ENCODE peak calls at places on chromosomes 16 and 17, in four cellular contexts. One of them, this sample, is unnamed.

GRCh38 chr17:48016112-48016511 is 21.5 kb downstream of the COPZ2 start:
- DNase-seq in activated T-cell treated with anti-CD3 and anti-CD28 coated beads for 1 hour: no peak
- DNase-seq in small intestine: no peak
- DNase-seq in CD8-positive, alpha-beta memory T cell: no peak
- DNase-seq in this sample: no peak

GRCh38 chr17:71188811-71189492 is 931.9 kb upstream of the SOX9 start:
- DNase-seq in activated T-cell treated with anti-CD3 and anti-CD28 coated beads for 1 hour: no peak
- DNase-seq in small intestine: no peak
- DNase-seq in CD8-positive, alpha-beta memory T cell: no peak
- DNase-seq in this sample: no peak

GRCh38 chr17:81980752-81981239 is 3.4 kb downstream of the ASPSCR1 start:
- DNase-seq in activated T-cell treated with anti-CD3 and anti-CD28 coated beads for 1 hour: no peak
- DNase-seq in small intestine: no peak
- DNase-seq in CD8-positive, alpha-beta memory T cell: no peak
- DNase-seq in this sample: no peak

GRCh38 chr17:5676012-5676411 is 91.7 kb upstream of the NLRP1 start:
- DNase-seq in activated T-cell treated with anti-CD3 and anti-CD28 coated beads for 1 hour: no peak
- DNase-seq in small intestine: no peak
- DNase-seq in CD8-positive, alpha-beta memory T cell: no peak
- DNase-seq in this sample: no peak

GRCh38 chr17:76501827-76502307 is 644 bp upstream of the RHBDF2 start:
- DNase-seq in activated T-cell treated with anti-CD3 and anti-CD28 coated beads for 1 hour: no peak
- DNase-seq in small intestine: no peak
- DNase-seq in CD8-positive, alpha-beta memory T cell: no peak
- DNase-seq in this sample: no peak

GRCh38 chr17:45246861-45247428 is 14.9 kb downstream of the SPATA32 start:
- DNase-seq in activated T-cell treated with anti-CD3 and anti-CD28 coated beads for 1 hour: no peak
- DNase-seq in small intestine: no peak
- DNase-seq in CD8-positive, alpha-beta memory T cell: peak; percentile 89
- DNase-seq in this sample: no peak

GRCh38 chr17:16121915-16122314 is 93.4 kb downstream of the NCOR1 start:
- DNase-seq in activated T-cell treated with anti-CD3 and anti-CD28 coated beads for 1 hour: no peak
- DNase-seq in small intestine: no peak
- DNase-seq in CD8-positive, alpha-beta memory T cell: no peak
- DNase-seq in this sample: no peak

GRCh38 chr16:30032083-30032819 is 1.2 kb upstream of the TLCD3B start:
- DNase-seq in activated T-cell treated with anti-CD3 and anti-CD28 coated beads for 1 hour: peak; percentile 37
- DNase-seq in small intestine: peak; percentile 59
- DNase-seq in CD8-positive, alpha-beta memory T cell: peak; percentile 70
- DNase-seq in this sample: no peak

GRCh38 chr16:55480228-55480655 is 1.2 kb downstream of the MMP2 start:
- DNase-seq in activated T-cell treated with anti-CD3 and anti-CD28 coated beads for 1 hour: no peak
- DNase-seq in small intestine: no peak
- DNase-seq in CD8-positive, alpha-beta memory T cell: no peak
- DNase-seq in this sample: peak; percentile 96

GRCh38 chr16:30748634-30749445 is 615 bp downstream of the PHKG2 start:
- DNase-seq in activated T-cell treated with anti-CD3 and anti-CD28 coated beads for 1 hour: no peak
- DNase-seq in small intestine: peak; percentile 33
- DNase-seq in CD8-positive, alpha-beta memory T cell: peak; percentile 63
- DNase-seq in this sample: no peak

GRCh38 chr17:19574956-19575355 is 41.3 kb downstream of the SLC47A1 start:
- DNase-seq in activated T-cell treated with anti-CD3 and anti-CD28 coated beads for 1 hour: no peak
- DNase-seq in small intestine: no peak
- DNase-seq in CD8-positive, alpha-beta memory T cell: no peak
- DNase-seq in this sample: no peak

GRCh38 chr17:81512984-81513668 is 527 bp upstream of the ACTG1 start:
- DNase-seq in activated T-cell treated with anti-CD3 and anti-CD28 coated beads for 1 hour: peak; percentile 53
- DNase-seq in small intestine: peak; percentile 71
- DNase-seq in CD8-positive, alpha-beta memory T cell: peak; percentile 75
- DNase-seq in this sample: peak; percentile 95

GRCh38 chr16:81684242-81684837 is 94.8 kb upstream of the PLCG2 start:
- DNase-seq in activated T-cell treated with anti-CD3 and anti-CD28 coated beads for 1 hour: no peak
- DNase-seq in small intestine: no peak
- DNase-seq in CD8-positive, alpha-beta memory T cell: no peak
- DNase-seq in this sample: no peak

GRCh38 chr16:56774009-56774408 is 44.1 kb downstream of the NUP93 start:
- DNase-seq in activated T-cell treated with anti-CD3 and anti-CD28 coated beads for 1 hour: no peak
- DNase-seq in small intestine: no peak
- DNase-seq in CD8-positive, alpha-beta memory T cell: no peak
- DNase-seq in this sample: no peak

GRCh38 chr17:41061969-41062368 is 2.1 kb upstream of the KRTAP2-3 start:
- DNase-seq in activated T-cell treated with anti-CD3 and anti-CD28 coated beads for 1 hour: no peak
- DNase-seq in small intestine: no peak
- DNase-seq in CD8-positive, alpha-beta memory T cell: no peak
- DNase-seq in this sample: no peak

GRCh38 chr16:88489163-88489721 is 36.2 kb downstream of the ZFPM1 start:
- DNase-seq in activated T-cell treated with anti-CD3 and anti-CD28 coated beads for 1 hour: no peak
- DNase-seq in small intestine: peak; percentile 86
- DNase-seq in CD8-positive, alpha-beta memory T cell: no peak
- DNase-seq in this sample: no peak

GRCh38 chr16:81432899-81433560 is 11.6 kb upstream of the CMIP start:
- DNase-seq in activated T-cell treated with anti-CD3 and anti-CD28 coated beads for 1 hour: no peak
- DNase-seq in small intestine: no peak
- DNase-seq in CD8-positive, alpha-beta memory T cell: no peak
- DNase-seq in this sample: no peak

GRCh38 chr16:48546774-48547173 is 63.2 kb downstream of the N4BP1 start:
- DNase-seq in activated T-cell treated with anti-CD3 and anti-CD28 coated beads for 1 hour: no peak
- DNase-seq in small intestine: peak; percentile 92
- DNase-seq in CD8-positive, alpha-beta memory T cell: no peak
- DNase-seq in this sample: no peak

GRCh38 chr16:13997933-13998332 is 73.2 kb upstream of the MRTFB start:
- DNase-seq in activated T-cell treated with anti-CD3 and anti-CD28 coated beads for 1 hour: no peak
- DNase-seq in small intestine: peak; percentile 71
- DNase-seq in CD8-positive, alpha-beta memory T cell: no peak
- DNase-seq in this sample: no peak

GRCh38 chr17:40344321-40345160 is 20.0 kb downstream of the GJD3 start:
- DNase-seq in activated T-cell treated with anti-CD3 and anti-CD28 coated beads for 1 hour: no peak
- DNase-seq in small intestine: peak; percentile 34
- DNase-seq in CD8-positive, alpha-beta memory T cell: no peak
- DNase-seq in this sample: no peak

GRCh38 chr17:66357037-66357436 is 54.6 kb downstream of the PRKCA start:
- DNase-seq in activated T-cell treated with anti-CD3 and anti-CD28 coated beads for 1 hour: no peak
- DNase-seq in small intestine: no peak
- DNase-seq in CD8-positive, alpha-beta memory T cell: no peak
- DNase-seq in this sample: no peak

GRCh38 chr16:745739-746138 is 4.9 kb upstream of the CIAO3 start:
- DNase-seq in activated T-cell treated with anti-CD3 and anti-CD28 coated beads for 1 hour: no peak
- DNase-seq in small intestine: no peak
- DNase-seq in CD8-positive, alpha-beta memory T cell: no peak
- DNase-seq in this sample: no peak

GRCh38 chr17:12637015-12637414 is 28.7 kb upstream of the MYOCD start:
- DNase-seq in activated T-cell treated with anti-CD3 and anti-CD28 coated beads for 1 hour: no peak
- DNase-seq in small intestine: no peak
- DNase-seq in CD8-positive, alpha-beta memory T cell: no peak
- DNase-seq in this sample: no peak

GRCh38 chr17:82050761-82051641 is 610 bp downstream of the RFNG start:
- DNase-seq in activated T-cell treated with anti-CD3 and anti-CD28 coated beads for 1 hour: no peak
- DNase-seq in small intestine: no peak
- DNase-seq in CD8-positive, alpha-beta memory T cell: no peak
- DNase-seq in this sample: no peak

GRCh38 chr17:45052052-45052772 is 780 bp upstream of the DCAKD start:
- DNase-seq in activated T-cell treated with anti-CD3 and anti-CD28 coated beads for 1 hour: peak; percentile 7
- DNase-seq in small intestine: peak; percentile 51
- DNase-seq in CD8-positive, alpha-beta memory T cell: peak; percentile 69
- DNase-seq in this sample: no peak

GRCh38 chr16:72857841-72858594 is 189.9 kb downstream of the ZFHX3 start:
- DNase-seq in activated T-cell treated with anti-CD3 and anti-CD28 coated beads for 1 hour: no peak
- DNase-seq in small intestine: no peak
- DNase-seq in CD8-positive, alpha-beta memory T cell: no peak
- DNase-seq in this sample: no peak

GRCh38 chr17:15648384-15648783 is 28.9 kb upstream of the FBXW10B start:
- DNase-seq in activated T-cell treated with anti-CD3 and anti-CD28 coated beads for 1 hour: no peak
- DNase-seq in small intestine: no peak
- DNase-seq in CD8-positive, alpha-beta memory T cell: no peak
- DNase-seq in this sample: no peak

GRCh38 chr17:42979511-42980273 is at the start of gene PTGES3L:
- DNase-seq in activated T-cell treated with anti-CD3 and anti-CD28 coated beads for 1 hour: no peak
- DNase-seq in small intestine: peak; percentile 27
- DNase-seq in CD8-positive, alpha-beta memory T cell: no peak
- DNase-seq in this sample: no peak

GRCh38 chr17:72296456-72296855 is 175.6 kb downstream of the SOX9 start:
- DNase-seq in activated T-cell treated with anti-CD3 and anti-CD28 coated beads for 1 hour: no peak
- DNase-seq in small intestine: no peak
- DNase-seq in CD8-positive, alpha-beta memory T cell: no peak
- DNase-seq in this sample: no peak

GRCh38 chr16:11232852-11233726 is 22.9 kb downstream of the SOCS1 start:
- DNase-seq in activated T-cell treated with anti-CD3 and anti-CD28 coated beads for 1 hour: peak; percentile 61
- DNase-seq in small intestine: peak; percentile 73
- DNase-seq in CD8-positive, alpha-beta memory T cell: peak; percentile 84
- DNase-seq in this sample: no peak

GRCh38 chr16:30715777-30716445 is 16.9 kb downstream of the SRCAP start:
- DNase-seq in activated T-cell treated with anti-CD3 and anti-CD28 coated beads for 1 hour: no peak
- DNase-seq in small intestine: peak; percentile 14
- DNase-seq in CD8-positive, alpha-beta memory T cell: peak; percentile 68
- DNase-seq in this sample: no peak

GRCh38 chr17:33753452-33753851 is 460.4 kb upstream of the ASIC2 start:
- DNase-seq in activated T-cell treated with anti-CD3 and anti-CD28 coated beads for 1 hour: no peak
- DNase-seq in small intestine: no peak
- DNase-seq in CD8-positive, alpha-beta memory T cell: no peak
- DNase-seq in this sample: no peak

GRCh38 chr16:28587386-28587785 is 9.5 kb downstream of the SULT1A2 start:
- DNase-seq in activated T-cell treated with anti-CD3 and anti-CD28 coated beads for 1 hour: no peak
- DNase-seq in small intestine: no peak
- DNase-seq in CD8-positive, alpha-beta memory T cell: no peak
- DNase-seq in this sample: no peak

This sample was measured in esophagus muscularis mucosa.